ENCODE peak calls at places on chromosomes 16 and 17, in six cellular contexts. V is mucosa of descending colon, I is GM06990, D is cardiac fibroblast, Y is Peyer's patch, U is stomach. Q is an unnamed sample.

GRCh38 chr17:18315498-18316360 is 636 bp downstream of the SMCR8 start:
- DNase-seq in I (no peak), Y (peak), D (no peak), V (no peak), U (no peak), Q (no peak)

GRCh38 chr17:56831364-56832095 is 2.2 kb downstream of the C17orf67 start:
- DNase-seq in I (no peak), V (no peak), D (no peak), Y (no peak), U (no peak), Q (no peak)

GRCh38 chr17:76080207-76080933 is 1.4 kb downstream of the ZACN start:
- DNase-seq in Y (no peak), U (no peak), I (no peak), D (no peak), V (no peak), Q (no peak)

GRCh38 chr16:65176603-65177002 is 54.7 kb upstream of the CDH11 start:
- DNase-seq in D (peak), I (no peak), V (no peak), U (no peak), Y (no peak), Q (peak)

GRCh38 chr16:85750827-85751641 is at the start of gene C16orf74:
- DNase-seq in U (peak), I (peak), V (peak), Y (peak), D (peak), Q (peak)

GRCh38 chr17:49546546-49547535 is 28.8 kb upstream of the NXPH3 start:
- DNase-seq in U (no peak), D (no peak), V (no peak), Y (no peak), I (no peak), Q (no peak)

GRCh38 chr16:22968931-22969330 is 155.0 kb downstream of the HS3ST2 start:
- DNase-seq in I (no peak), V (no peak), Y (no peak), D (no peak), U (no peak), Q (no peak)

GRCh38 chr16:67438098-67438791 is 7.3 kb downstream of the HSD11B2 start:
- DNase-seq in V (peak), Y (no peak), U (no peak), D (no peak), I (no peak), Q (no peak)

GRCh38 chr17:71057448-71057847 is 888.1 kb downstream of the KCNJ2 start:
- DNase-seq in V (no peak), I (no peak), Y (no peak), U (no peak), D (no peak), Q (no peak)

GRCh38 chr16:31471875-31472558 is at the start of gene TGFB1I1:
- DNase-seq in U (no peak), I (no peak), Y (no peak), V (peak), D (peak), Q (peak)

GRCh38 chr17:66276328-66276937 is 26.0 kb upstream of the PRKCA start:
- DNase-seq in V (no peak), D (peak), I (no peak), Y (no peak), U (no peak), Q (peak)

GRCh38 chr16:23113185-23113584 is 36.1 kb downstream of the USP31 start:
- DNase-seq in U (no peak), V (no peak), D (no peak), Y (no peak), I (no peak), Q (no peak)

GRCh38 chr16:16143038-16143763 is 80.1 kb downstream of the ABCC6 start:
- DNase-seq in D (no peak), I (no peak), V (no peak), U (no peak), Y (peak), Q (peak)

GRCh38 chr16:4032768-4033167 is 83.5 kb downstream of the ADCY9 start:
- DNase-seq in U (peak), Y (no peak), V (peak), D (no peak), I (no peak), Q (no peak)

GRCh38 chr17:78956254-78956653 is 23.5 kb downstream of the LGALS3BP start:
- DNase-seq in U (no peak), I (no peak), V (no peak), Y (no peak), D (no peak), Q (no peak)

GRCh38 chr16:1532081-1532760 is 1.2 kb upstream of the TMEM204 start:
- DNase-seq in Y (no peak), I (no peak), D (peak), U (peak), V (no peak), Q (peak)

GRCh38 chr17:29140631-29141483 is 39.3 kb downstream of the MYO18A start:
- DNase-seq in U (no peak), V (no peak), D (no peak), I (peak), Y (peak), Q (no peak)

GRCh38 chr16:88569985-88570690 is at the start of gene ZC3H18:
- DNase-seq in V (peak), Y (peak), I (peak), U (peak), D (peak), Q (peak)
- TF ChIP-seq CTCF in V (no peak), Y (no peak), I (no peak), U (no peak), D (no peak), Q (no peak)

GRCh38 chr17:80123791-80124190 is 22.4 kb downstream of the GAA start:
- DNase-seq in Y (no peak), V (no peak), U (peak), D (peak), I (no peak), Q (no peak)

GRCh38 chr17:80122926-80123505 is 21.6 kb downstream of the GAA start:
- DNase-seq in V (no peak), Y (no peak), U (peak), D (no peak), I (no peak), Q (no peak)

GRCh38 chr17:80125656-80126448 is 21.1 kb downstream of the EIF4A3 start:
- DNase-seq in V (no peak), D (peak), Y (no peak), I (no peak), U (peak), Q (peak)

GRCh38 chr17:80126449-80126715 is 20.5 kb downstream of the EIF4A3 start:
- DNase-seq in U (no peak), Y (no peak), D (no peak), V (no peak), I (no peak), Q (no peak)

DNA sequence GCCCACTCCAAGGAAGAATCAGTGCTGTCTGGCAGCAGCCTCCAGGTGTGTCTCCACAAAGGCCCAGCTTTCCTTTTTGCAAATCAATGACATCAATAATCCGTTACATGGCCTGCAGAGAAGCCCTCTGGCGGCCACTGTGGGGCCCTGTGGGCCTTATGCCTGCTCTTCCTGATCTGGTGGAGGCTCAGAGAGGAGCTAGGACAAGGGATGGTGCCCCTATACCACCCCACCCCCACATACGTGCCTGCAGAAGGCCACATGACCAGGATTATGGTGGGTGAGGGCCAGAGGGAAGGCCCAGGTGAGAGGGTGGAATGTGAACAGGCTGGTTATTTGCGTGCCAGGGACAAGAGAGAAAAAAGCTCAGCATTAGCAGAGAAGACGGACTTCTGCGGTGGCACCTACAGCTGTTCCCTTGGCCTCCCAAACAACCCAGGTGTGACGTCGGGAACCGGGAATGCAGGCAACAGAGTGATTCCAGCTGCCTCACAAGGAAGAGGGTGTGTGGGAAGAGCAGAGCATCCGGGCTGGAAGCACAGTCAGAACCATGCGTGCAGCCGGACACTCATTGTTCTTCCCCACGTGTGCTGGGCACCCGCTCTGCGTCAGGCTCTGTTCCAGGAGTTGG is 22.5 kb downstream of the EIF4A3 start:
- DNase-seq in U (peak), Y (no peak), D (peak), V (no peak), I (no peak), Q (no peak)
- TF ChIP-seq CTCF in U (no peak), Y (peak), D (peak), V (no peak), I (peak), Q (peak)

GRCh38 chr17:27593232-27593856 is 37.6 kb upstream of the LGALS9 start:
- DNase-seq in Y (no peak), V (no peak), D (no peak), U (no peak), I (no peak), Q (no peak)
- TF ChIP-seq CTCF in Y (no peak), V (no peak), D (no peak), U (no peak), I (no peak), Q (no peak)

GRCh38 chr16:88924834-88925539 is 52.0 kb downstream of the CBFA2T3 start:
- DNase-seq in I (no peak), Y (peak), D (peak), V (no peak), U (no peak), Q (peak)
- TF ChIP-seq CTCF in I (peak), Y (peak), D (peak), V (no peak), U (no peak), Q (peak)

GRCh38 chr17:77509089-77509488 is 368.3 kb downstream of the SEC14L1 start:
- DNase-seq in D (no peak), U (no peak), I (no peak), Y (no peak), V (no peak), Q (no peak)

GRCh38 chr17:77506371-77506991 is 365.7 kb downstream of the SEC14L1 start:
- DNase-seq in D (no peak), U (no peak), Y (no peak), V (no peak), I (no peak), Q (no peak)

GRCh38 chr17:77505460-77505769 is 364.6 kb downstream of the SEC14L1 start:
- DNase-seq in V (no peak), U (no peak), I (no peak), D (no peak), Y (no peak), Q (no peak)

GRCh38 chr17:77508047-77508715 is 367.4 kb downstream of the SEC14L1 start:
- DNase-seq in V (no peak), D (no peak), Y (no peak), I (no peak), U (no peak), Q (no peak)

GRCh38 chr17:77507116-77507885 is 366.5 kb downstream of the SEC14L1 start:
- DNase-seq in I (no peak), D (no peak), Y (no peak), U (no peak), V (no peak), Q (no peak)
- TF ChIP-seq CTCF in I (no peak), D (no peak), Y (no peak), U (no peak), V (no peak), Q (no peak)

GRCh38 chr16:8194795-8195194 is 395.5 kb downstream of the TMEM114 start:
- DNase-seq in I (no peak), Y (no peak), V (no peak), U (no peak), D (no peak), Q (no peak)
- TF ChIP-seq CTCF in I (peak), Y (no peak), V (no peak), U (no peak), D (no peak), Q (peak)

GRCh38 chr17:47725446-47726109 is 7.5 kb upstream of the TBX21 start:
- DNase-seq in U (no peak), V (no peak), I (no peak), Y (no peak), D (no peak), Q (no peak)
- TF ChIP-seq CTCF in U (no peak), V (no peak), I (peak), Y (no peak), D (peak), Q (peak)

GRCh38 chr16:17930280-17930679 is 406.3 kb downstream of the NPIPA8 start:
- DNase-seq in V (no peak), Y (no peak), D (no peak), I (no peak), U (no peak), Q (no peak)
- TF ChIP-seq CTCF in V (no peak), Y (no peak), D (no peak), I (no peak), U (no peak), Q (peak)

GRCh38 chr16:47876494-47876893 is 279.3 kb downstream of the ABCC12 start:
- DNase-seq in U (no peak), I (no peak), Y (no peak), D (no peak), V (no peak), Q (no peak)

GRCh38 chr16:47877166-47877565 is 278.6 kb downstream of the ABCC12 start:
- DNase-seq in I (no peak), D (no peak), U (no peak), Y (no peak), V (no peak), Q (no peak)

GRCh38 chr16:47872228-47872627 is 283.6 kb downstream of the ABCC12 start:
- DNase-seq in V (no peak), D (no peak), Y (no peak), I (no peak), U (no peak), Q (no peak)

DNA sequence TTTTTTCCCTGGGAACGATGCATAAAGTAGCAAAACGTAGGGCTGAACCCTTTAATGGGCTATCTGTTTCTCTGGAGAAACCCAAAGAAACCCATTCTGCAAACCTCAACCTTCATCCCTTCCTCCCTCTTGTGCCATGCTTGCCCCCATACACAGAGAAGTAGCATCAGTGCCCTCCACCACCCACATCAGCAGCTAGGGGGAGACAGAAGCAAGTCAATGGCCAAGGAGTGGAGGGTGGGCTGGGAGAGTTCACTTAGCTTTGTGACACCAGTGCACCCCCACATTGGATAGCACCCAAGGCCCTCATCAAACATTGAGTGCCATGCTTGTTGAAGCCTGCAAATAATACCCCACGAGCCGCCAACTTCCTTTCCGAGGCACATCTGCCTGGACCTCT is 282.4 kb downstream of the ABCC12 start:
- DNase-seq in D (no peak), V (no peak), U (no peak), Y (no peak), I (no peak), Q (no peak)
- TF ChIP-seq CTCF in D (peak), V (no peak), U (no peak), Y (no peak), I (peak), Q (peak)

GRCh38 chr17:64496348-64496785 is 487 bp downstream of the POLG2 start:
- DNase-seq in U (no peak), D (no peak), V (no peak), Y (no peak), I (no peak), Q (no peak)
- TF ChIP-seq CTCF in U (no peak), D (no peak), V (no peak), Y (no peak), I (no peak), Q (no peak)

Q was measured in HFFc6.